ENCODE peak calls at places on chromosomes 5 and 9, in six cellular contexts. K is K562, W is SK-N-SH, G is HepG2, S is A549, A is WTC11. M is an unnamed sample.
A peak's percentile ranks its signal among the peaks of the same experiment; 100 is the strongest.

GRCh38 chr5:59791131-59791485 is 102.4 kb downstream of the PDE4D start:
- DNase-seq in K (no peak), W (no peak), G (no peak), S (no peak), A (no peak), M (no peak)

GRCh38 chr5:155982354-155982753 is 344.6 kb upstream of the SGCD start:
- DNase-seq in K (no peak), W (no peak), G (no peak), S (no peak), A (no peak), M (no peak)

GRCh38 chr9:125608488-125609224 is 98.4 kb downstream of the MAPKAP1 start:
- DNase-seq in K (no peak), W (peak; percentile 32), G (no peak), S (no peak), A (no peak), M (peak; percentile 34)

GRCh38 chr9:135588886-135589595 is 27.5 kb downstream of the PAEP start:
- DNase-seq in K (no peak), W (no peak), G (no peak), S (no peak), A (no peak), M (no peak)

GRCh38 chr9:109499631-109500120 is 1.6 kb upstream of the PTPN3 start:
- DNase-seq in K (no peak), W (peak; percentile 81), G (peak; percentile 45), S (peak; percentile 69), A (peak; percentile 63), M (no peak)

GRCh38 chr5:143605403-143606005 is 202.0 kb upstream of the NR3C1 start:
- DNase-seq in K (no peak), W (no peak), G (no peak), S (no peak), A (no peak), M (peak; percentile 46)

GRCh38 chr5:128681096-128681495 is 143.1 kb upstream of the FBN2 start:
- DNase-seq in K (no peak), W (no peak), G (no peak), S (no peak), A (no peak), M (no peak)

GRCh38 chr9:99663297-99663696 is 158.4 kb upstream of the NR4A3 start:
- DNase-seq in K (no peak), W (no peak), G (no peak), S (no peak), A (no peak), M (no peak)

GRCh38 chr9:15231788-15232635 is 75.0 kb downstream of the TTC39B start:
- DNase-seq in K (peak; percentile 23), W (peak; percentile 58), G (peak; percentile 22), S (peak; percentile 13), A (peak; percentile 41), M (no peak)

GRCh38 chr5:173575985-173576384 is 40.5 kb downstream of the BOD1 start:
- DNase-seq in K (no peak), W (no peak), G (no peak), S (no peak), A (no peak), M (no peak)

GRCh38 chr9:13607746-13608445 is 328.4 kb upstream of the MPDZ start:
- DNase-seq in K (no peak), W (peak; percentile 12), G (no peak), S (no peak), A (no peak), M (no peak)

GRCh38 chr5:175850165-175850845 is 21.1 kb upstream of the CPLX2 start:
- DNase-seq in K (no peak), W (no peak), G (peak; percentile 26), S (no peak), A (no peak), M (no peak)

GRCh38 chr5:134127376-134127861 is 12.9 kb downstream of the TCF7 start:
- DNase-seq in K (no peak), W (no peak), G (no peak), S (no peak), A (no peak), M (peak; percentile 58)

GRCh38 chr5:55682071-55682470 is 30.1 kb downstream of the SLC38A9 start:
- DNase-seq in K (no peak), W (no peak), G (no peak), S (no peak), A (no peak), M (no peak)

GRCh38 chr9:97983524-97984187 is 515 bp downstream of the ANP32B start:
- DNase-seq in K (peak; percentile 64), W (peak; percentile 81), G (no peak), S (peak; percentile 46), A (peak; percentile 30), M (peak; percentile 9)

GRCh38 chr9:22617156-22617555 is 170.5 kb downstream of the DMRTA1 start:
- DNase-seq in K (no peak), W (no peak), G (no peak), S (no peak), A (no peak), M (no peak)

GRCh38 chr5:140253985-140254384 is 48.9 kb downstream of the PFDN1 start:
- DNase-seq in K (no peak), W (no peak), G (peak; percentile 15), S (no peak), A (no peak), M (no peak)

GRCh38 chr9:136538599-136539426 is 7.0 kb downstream of the NOTCH1 start:
- DNase-seq in K (no peak), W (no peak), G (no peak), S (no peak), A (no peak), M (no peak)

GRCh38 chr5:153619706-153620105 is 129.2 kb downstream of the GRIA1 start:
- DNase-seq in K (no peak), W (no peak), G (no peak), S (no peak), A (no peak), M (peak; percentile 69)

GRCh38 chr5:43422143-43422542 is 10.0 kb upstream of the CCL28 start:
- DNase-seq in K (no peak), W (no peak), G (peak; percentile 62), S (no peak), A (no peak), M (peak; percentile 12)
- TF ChIP-seq USF2 in K (no peak), W (no peak), G (no peak), S (no peak), A (no peak), M (no peak)

GRCh38 chr9:89311346-89312153 is 555 bp downstream of the CKS2 start:
- DNase-seq in K (no peak), W (peak; percentile 72), G (no peak), S (no peak), A (no peak), M (no peak)

GRCh38 chr9:89312154-89312616 is 1.2 kb downstream of the CKS2 start:
- DNase-seq in K (peak; percentile 18), W (peak; percentile 21), G (no peak), S (no peak), A (no peak), M (no peak)

GRCh38 chr9:89309608-89310485 is 1.1 kb upstream of the CKS2 start:
- DNase-seq in K (peak; percentile 41), W (peak; percentile 11), G (no peak), S (no peak), A (no peak), M (no peak)

GRCh38 chr9:89309166-89309565 is 1.8 kb upstream of the CKS2 start:
- DNase-seq in K (no peak), W (no peak), G (no peak), S (no peak), A (no peak), M (no peak)

DNA sequence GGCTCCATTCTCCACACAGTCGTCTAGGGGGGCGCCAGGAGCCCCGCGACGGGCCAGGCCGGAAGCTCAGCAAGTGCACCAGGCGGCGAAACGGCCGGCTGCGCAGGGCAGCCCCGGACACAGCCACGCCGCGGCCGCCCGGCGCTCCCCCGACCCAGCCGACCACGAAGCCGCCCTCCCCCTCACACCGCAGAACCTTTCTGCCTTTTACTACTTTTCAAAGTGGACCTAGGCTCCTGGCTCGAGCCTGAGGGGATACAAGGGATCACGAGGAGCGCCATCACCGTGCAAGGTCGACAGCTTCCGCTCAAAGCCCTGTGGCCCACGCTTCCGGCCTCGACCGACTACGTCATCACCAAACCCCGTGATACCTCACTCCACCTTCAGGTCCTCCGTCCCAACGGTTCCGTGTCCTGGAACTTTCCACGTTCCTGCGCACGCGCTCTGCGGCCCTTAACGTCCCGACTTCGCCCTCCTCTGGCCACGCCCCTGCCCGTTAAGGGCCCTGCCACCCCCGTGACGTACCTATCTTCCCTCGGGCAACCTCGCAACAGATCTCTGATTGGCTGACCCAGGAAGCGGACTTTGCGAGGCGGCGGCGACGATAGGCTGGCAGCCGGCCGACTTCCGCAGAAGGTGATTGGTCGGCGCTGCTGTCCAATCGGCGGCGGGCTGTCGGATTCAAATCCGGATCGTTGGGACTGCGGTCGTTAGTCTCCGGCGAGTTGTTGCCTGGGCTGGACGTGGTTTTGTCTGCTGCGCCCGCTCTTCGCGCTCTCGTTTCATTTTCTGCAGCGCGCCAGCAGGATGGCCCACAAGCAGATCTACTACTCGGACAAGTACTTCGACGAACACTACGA is at the start of gene CKS2:
- DNase-seq in K (peak; percentile 98), W (peak; percentile 98), G (peak; percentile 99), S (peak; percentile 94), A (peak; percentile 99), M (peak; percentile 100)
- TF ChIP-seq CTCF in K (no peak), W (no peak), G (peak; percentile 27), S (no peak), A (no peak), M (no peak)

GRCh38 chr5:36694351-36694750 is 87.9 kb downstream of the SLC1A3 start:
- DNase-seq in K (no peak), W (no peak), G (no peak), S (no peak), A (no peak), M (peak; percentile 8)

GRCh38 chr5:36692791-36693763 is 86.7 kb downstream of the SLC1A3 start:
- DNase-seq in K (peak; percentile 74), W (peak; percentile 82), G (peak; percentile 36), S (peak; percentile 59), A (peak; percentile 87), M (peak; percentile 53)

GRCh38 chr5:36701085-36701691 is 94.8 kb downstream of the SLC1A3 start:
- DNase-seq in K (no peak), W (no peak), G (no peak), S (no peak), A (no peak), M (no peak)

GRCh38 chr5:36696059-36696673 is 89.8 kb downstream of the SLC1A3 start:
- DNase-seq in K (peak; percentile 53), W (peak; percentile 59), G (peak; percentile 26), S (peak; percentile 55), A (peak; percentile 79), M (peak; percentile 61)

GRCh38 chr5:36698031-36698430 is 91.6 kb downstream of the SLC1A3 start:
- DNase-seq in K (no peak), W (no peak), G (no peak), S (no peak), A (no peak), M (no peak)
- TF ChIP-seq USF2 in K (no peak), W (no peak), G (no peak), S (no peak), A (no peak), M (no peak)

GRCh38 chr5:147223951-147224791 is 10.7 kb upstream of the STK32A start:
- DNase-seq in K (peak; percentile 13), W (peak; percentile 69), G (peak; percentile 8), S (peak; percentile 27), A (peak; percentile 19), M (peak; percentile 42)
- TF ChIP-seq CTCF in K (no peak), W (peak; percentile 84), G (peak; percentile 43), S (peak; percentile 63), A (peak; percentile 18), M (peak; percentile 75)